ENCODE peak calls at places on chromosomes 2 and 18, in seven cellular contexts. J is NCI-H748 treated with DMSO at 0.1 percent for 48 hours; Q is astrocyte of the spinal cord; G is T-cell; R is right lobe of liver; T is H9; B is activated CD4-positive, alpha-beta T cell treated with anti-CD3 and anti-CD28 coated beads, Interleukin-2, amount 50 U/mL, for 1 hour. D is an unnamed sample.

GRCh38 chr18:53991202-53991601 is 233.3 kb downstream of the MBD2 start:
- DNase-seq in J (no peak), R (no peak), Q (peak; percentile 81), G (no peak), T (no peak), B (no peak), D (no peak)

GRCh38 chr18:8525692-8526091 is 83.5 kb upstream of the RAB12 start:
- DNase-seq in T (peak; percentile 67), J (no peak), G (no peak), Q (no peak), B (no peak), R (no peak), D (no peak)

GRCh38 chr2:131030478-131030971 is 62.7 kb downstream of the FAM168B start:
- DNase-seq in J (no peak), Q (no peak), T (no peak), G (no peak), R (no peak), B (no peak), D (no peak)

GRCh38 chr18:13159579-13159978 is 59.0 kb upstream of the LDLRAD4 start:
- DNase-seq in T (peak; percentile 48), Q (peak; percentile 76), J (peak; percentile 60), G (no peak), R (no peak), B (no peak), D (peak; percentile 57)

GRCh38 chr2:172969171-172969570 is 106.5 kb upstream of the MAP3K20 start:
- DNase-seq in Q (no peak), R (no peak), G (no peak), J (no peak), T (no peak), B (no peak), D (no peak)

GRCh38 chr2:226758886-226759660 is 40.5 kb downstream of the IRS1 start:
- DNase-seq in B (no peak), T (no peak), Q (peak; percentile 78), G (no peak), R (no peak), J (no peak), D (no peak)

GRCh38 chr2:81645750-81646301 is 1341.3 kb upstream of the LRRTM1 start:
- DNase-seq in R (no peak), Q (no peak), G (no peak), J (no peak), B (no peak), T (no peak), D (no peak)

GRCh38 chr2:72991439-72991725 is 74.1 kb downstream of the EMX1 start:
- DNase-seq in B (no peak), G (no peak), R (peak; percentile 39), J (no peak), T (peak; percentile 18), Q (no peak), D (no peak)

D was measured in stimulated activated naive CD4-positive, alpha-beta T cell.